ENCODE peak calls at places on chromosomes 3 and 15, in seven cellular contexts. C is stomach, F is kidney, O is astrocyte of the spinal cord, N is cardiac fibroblast, T is PC-3, Z is Peyer's patch. X is an unnamed sample.

GRCh38 chr3:164459526-164460151 is 618.7 kb downstream of the SI start:
- DNase-seq in C (no peak), F (no peak), O (no peak), N (peak), T (no peak), Z (no peak), X (no peak)

GRCh38 chr15:36185438-36185837 is 394.0 kb upstream of the CDIN1 start:
- DNase-seq in C (no peak), F (no peak), O (no peak), N (no peak), T (no peak), Z (no peak), X (no peak)

GRCh38 chr3:17157713-17158112 is 273.0 kb downstream of the PLCL2 start:
- DNase-seq in C (no peak), F (no peak), O (peak), N (peak), T (peak), Z (no peak), X (no peak)

GRCh38 chr3:137612293-137612692 is 151.8 kb upstream of the SOX14 start:
- DNase-seq in C (no peak), F (no peak), O (no peak), N (no peak), T (no peak), Z (no peak), X (no peak)

GRCh38 chr3:62144482-62144881 is 228.9 kb downstream of the FEZF2 start:
- DNase-seq in C (no peak), F (no peak), O (no peak), N (no peak), T (no peak), Z (no peak), X (no peak)

GRCh38 chr3:39519076-39519475 is 51.6 kb downstream of the MOBP start:
- DNase-seq in C (no peak), F (no peak), O (no peak), N (no peak), T (no peak), Z (no peak), X (no peak)

GRCh38 chr3:46110701-46111493 is 83.6 kb upstream of the XCR1 start:
- DNase-seq in C (no peak), F (no peak), O (peak), N (peak), T (peak), Z (peak), X (peak)

GRCh38 chr15:84552896-84553295 is 47.9 kb upstream of the ZSCAN2 start:
- DNase-seq in C (no peak), F (no peak), O (peak), N (peak), T (no peak), Z (no peak), X (no peak)

GRCh38 chr3:30952786-30953185 is 58.3 kb upstream of the GADL1 start:
- DNase-seq in C (no peak), F (no peak), O (no peak), N (peak), T (no peak), Z (no peak), X (no peak)

GRCh38 chr3:149954812-149955211 is 15.9 kb downstream of the PFN2 start:
- DNase-seq in C (no peak), F (no peak), O (no peak), N (no peak), T (no peak), Z (no peak), X (no peak)

GRCh38 chr3:14393440-14394111 is 8.8 kb upstream of the SLC6A6 start:
- DNase-seq in C (no peak), F (no peak), O (peak), N (no peak), T (no peak), Z (no peak), X (no peak)
- TF ChIP-seq CTCF in C (no peak), F (no peak), O (no peak), N (no peak), T (no peak), Z (no peak), X (no peak)

GRCh38 chr3:151383956-151384355 is 597 bp downstream of the P2RY12 start:
- DNase-seq in C (no peak), F (no peak), O (no peak), N (peak), T (no peak), Z (no peak), X (no peak)
- H3K4me3 ChIP-seq in C (peak), F (peak), O (no peak), N (no peak), T (no peak), Z (no peak), X (no peak)

GRCh38 chr3:18740631-18741583 is 315.8 kb upstream of the SATB1 start:
- DNase-seq in C (no peak), F (no peak), O (no peak), N (no peak), T (no peak), Z (peak), X (no peak)
- TF ChIP-seq CTCF in C (no peak), F (no peak), O (no peak), N (no peak), T (no peak), Z (no peak), X (no peak)

DNA sequence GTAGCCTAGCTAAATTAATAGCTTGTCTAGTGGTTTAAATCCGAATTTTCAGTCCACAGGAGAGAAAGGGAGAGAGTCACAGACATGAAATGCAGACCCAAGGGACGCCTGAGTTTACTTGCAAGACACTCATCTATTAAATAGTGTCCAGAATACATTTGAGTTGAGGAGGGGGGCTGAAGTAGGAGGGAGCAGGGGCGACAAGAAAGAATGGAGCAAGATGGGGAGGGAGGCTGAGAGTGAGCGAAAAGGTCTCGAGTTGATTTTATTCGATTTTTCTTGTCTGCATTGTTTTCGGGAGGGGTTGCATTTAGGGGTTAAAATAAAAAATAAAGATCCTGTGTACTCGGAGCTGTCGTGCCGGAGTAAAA is 4.2 kb upstream of the MECOM start:
- DNase-seq in C (no peak), F (no peak), O (peak), N (no peak), T (no peak), Z (no peak), X (no peak)
- H3K4me3 ChIP-seq in C (peak), F (no peak), O (no peak), N (no peak), T (peak), Z (no peak), X (no peak)

GRCh38 chr3:72811551-72811950 is 36.7 kb downstream of the SHQ1 start:
- DNase-seq in C (no peak), F (no peak), O (no peak), N (no peak), T (no peak), Z (no peak), X (no peak)
- TF ChIP-seq CTCF in C (no peak), F (no peak), O (no peak), N (no peak), T (peak), Z (no peak), X (peak)

X was measured in epithelial cell of esophagus.